ENCODE peak calls at places on chromosome 9, in six cellular contexts. One of them, this sample, is unnamed.

GRCh38 chr9:36597412-36598178 is 24.9 kb downstream of the MELK start:
- DNase-seq in HFFc6: peak
- DNase-seq in stimulated activated CD8-positive, alpha-beta memory T cell treated with anti-CD3 and anti-CD28 coated beads, Interleukin-12 subunit alpha, Interleukin-12 subunit beta, amount 100 ng/mL, for 1 hour: no peak
- DNase-seq in RWPE1: peak
- DNase-seq in SW480: peak
- DNase-seq in GM13976: peak
- DNase-seq in this sample: no peak

GRCh38 chr9:73149371-73150067 is 2.1 kb upstream of the ANXA1 start:
- DNase-seq in HFFc6: peak
- DNase-seq in stimulated activated CD8-positive, alpha-beta memory T cell treated with anti-CD3 and anti-CD28 coated beads, Interleukin-12 subunit alpha, Interleukin-12 subunit beta, amount 100 ng/mL, for 1 hour: no peak
- DNase-seq in RWPE1: peak
- DNase-seq in SW480: peak
- DNase-seq in GM13976: peak
- DNase-seq in this sample: peak

GRCh38 chr9:137251194-137251461 is at the start of gene STPG3:
- DNase-seq in HFFc6: no peak
- DNase-seq in stimulated activated CD8-positive, alpha-beta memory T cell treated with anti-CD3 and anti-CD28 coated beads, Interleukin-12 subunit alpha, Interleukin-12 subunit beta, amount 100 ng/mL, for 1 hour: no peak
- DNase-seq in RWPE1: no peak
- DNase-seq in SW480: no peak
- DNase-seq in GM13976: no peak
- DNase-seq in this sample: no peak

GRCh38 chr9:35791321-35791921 is at the start of gene NPR2:
- DNase-seq in HFFc6: no peak
- DNase-seq in stimulated activated CD8-positive, alpha-beta memory T cell treated with anti-CD3 and anti-CD28 coated beads, Interleukin-12 subunit alpha, Interleukin-12 subunit beta, amount 100 ng/mL, for 1 hour: no peak
- DNase-seq in RWPE1: no peak
- DNase-seq in SW480: no peak
- DNase-seq in GM13976: no peak
- DNase-seq in this sample: no peak

GRCh38 chr9:91611582-91611981 is 187.9 kb upstream of the NFIL3 start:
- DNase-seq in HFFc6: no peak
- DNase-seq in stimulated activated CD8-positive, alpha-beta memory T cell treated with anti-CD3 and anti-CD28 coated beads, Interleukin-12 subunit alpha, Interleukin-12 subunit beta, amount 100 ng/mL, for 1 hour: no peak
- DNase-seq in RWPE1: no peak
- DNase-seq in SW480: no peak
- DNase-seq in GM13976: no peak
- DNase-seq in this sample: no peak

GRCh38 chr9:108272350-108272899 is 583.4 kb downstream of the ACTL7B start:
- DNase-seq in HFFc6: no peak
- DNase-seq in stimulated activated CD8-positive, alpha-beta memory T cell treated with anti-CD3 and anti-CD28 coated beads, Interleukin-12 subunit alpha, Interleukin-12 subunit beta, amount 100 ng/mL, for 1 hour: no peak
- DNase-seq in RWPE1: peak
- DNase-seq in SW480: peak
- DNase-seq in GM13976: no peak
- DNase-seq in this sample: no peak

GRCh38 chr9:130938652-130939404 is at the start of gene FIBCD1:
- DNase-seq in HFFc6: no peak
- DNase-seq in stimulated activated CD8-positive, alpha-beta memory T cell treated with anti-CD3 and anti-CD28 coated beads, Interleukin-12 subunit alpha, Interleukin-12 subunit beta, amount 100 ng/mL, for 1 hour: no peak
- DNase-seq in RWPE1: peak
- DNase-seq in SW480: peak
- DNase-seq in GM13976: peak
- DNase-seq in this sample: no peak

GRCh38 chr9:17229945-17230560 is 95.2 kb downstream of the CNTLN start:
- DNase-seq in HFFc6: no peak
- DNase-seq in stimulated activated CD8-positive, alpha-beta memory T cell treated with anti-CD3 and anti-CD28 coated beads, Interleukin-12 subunit alpha, Interleukin-12 subunit beta, amount 100 ng/mL, for 1 hour: no peak
- DNase-seq in RWPE1: no peak
- DNase-seq in SW480: peak
- DNase-seq in GM13976: no peak
- DNase-seq in this sample: no peak

GRCh38 chr9:78605029-78605930 is 308.4 kb downstream of the PSAT1 start:
- DNase-seq in HFFc6: no peak
- DNase-seq in stimulated activated CD8-positive, alpha-beta memory T cell treated with anti-CD3 and anti-CD28 coated beads, Interleukin-12 subunit alpha, Interleukin-12 subunit beta, amount 100 ng/mL, for 1 hour: no peak
- DNase-seq in RWPE1: no peak
- DNase-seq in SW480: no peak
- DNase-seq in GM13976: no peak
- DNase-seq in this sample: no peak

GRCh38 chr9:77707696-77708095 is 59.6 kb upstream of the GNA14 start:
- DNase-seq in HFFc6: peak
- DNase-seq in stimulated activated CD8-positive, alpha-beta memory T cell treated with anti-CD3 and anti-CD28 coated beads, Interleukin-12 subunit alpha, Interleukin-12 subunit beta, amount 100 ng/mL, for 1 hour: no peak
- DNase-seq in RWPE1: peak
- DNase-seq in SW480: peak
- DNase-seq in GM13976: no peak
- DNase-seq in this sample: no peak

GRCh38 chr9:16181539-16181938 is 628.7 kb downstream of the CCDC171 start:
- DNase-seq in HFFc6: no peak
- DNase-seq in stimulated activated CD8-positive, alpha-beta memory T cell treated with anti-CD3 and anti-CD28 coated beads, Interleukin-12 subunit alpha, Interleukin-12 subunit beta, amount 100 ng/mL, for 1 hour: no peak
- DNase-seq in RWPE1: no peak
- DNase-seq in SW480: no peak
- DNase-seq in GM13976: no peak
- DNase-seq in this sample: no peak

GRCh38 chr9:133237271-133237731 is 28.3 kb upstream of the OBP2B start:
- DNase-seq in HFFc6: no peak
- DNase-seq in stimulated activated CD8-positive, alpha-beta memory T cell treated with anti-CD3 and anti-CD28 coated beads, Interleukin-12 subunit alpha, Interleukin-12 subunit beta, amount 100 ng/mL, for 1 hour: no peak
- DNase-seq in RWPE1: peak
- DNase-seq in SW480: peak
- DNase-seq in GM13976: no peak
- DNase-seq in this sample: no peak

GRCh38 chr9:99822596-99823391 is 1.1 kb downstream of the NR4A3 start:
- DNase-seq in HFFc6: peak
- DNase-seq in stimulated activated CD8-positive, alpha-beta memory T cell treated with anti-CD3 and anti-CD28 coated beads, Interleukin-12 subunit alpha, Interleukin-12 subunit beta, amount 100 ng/mL, for 1 hour: no peak
- DNase-seq in RWPE1: peak
- DNase-seq in SW480: peak
- DNase-seq in GM13976: peak
- DNase-seq in this sample: no peak

GRCh38 chr9:130431536-130432303 is 13.0 kb upstream of the ASS1 start:
- DNase-seq in HFFc6: no peak
- DNase-seq in stimulated activated CD8-positive, alpha-beta memory T cell treated with anti-CD3 and anti-CD28 coated beads, Interleukin-12 subunit alpha, Interleukin-12 subunit beta, amount 100 ng/mL, for 1 hour: no peak
- DNase-seq in RWPE1: no peak
- DNase-seq in SW480: no peak
- DNase-seq in GM13976: no peak
- DNase-seq in this sample: no peak

GRCh38 chr9:78777747-78778146 is 480.8 kb downstream of the PSAT1 start:
- DNase-seq in HFFc6: no peak
- DNase-seq in stimulated activated CD8-positive, alpha-beta memory T cell treated with anti-CD3 and anti-CD28 coated beads, Interleukin-12 subunit alpha, Interleukin-12 subunit beta, amount 100 ng/mL, for 1 hour: no peak
- DNase-seq in RWPE1: no peak
- DNase-seq in SW480: no peak
- DNase-seq in GM13976: no peak
- DNase-seq in this sample: no peak

GRCh38 chr9:29556317-29556716 is 1983.0 kb upstream of the C9orf72 start:
- DNase-seq in HFFc6: peak
- DNase-seq in stimulated activated CD8-positive, alpha-beta memory T cell treated with anti-CD3 and anti-CD28 coated beads, Interleukin-12 subunit alpha, Interleukin-12 subunit beta, amount 100 ng/mL, for 1 hour: no peak
- DNase-seq in RWPE1: peak
- DNase-seq in SW480: no peak
- DNase-seq in GM13976: no peak
- DNase-seq in this sample: no peak

GRCh38 chr9:37582548-37583157 is 6.5 kb upstream of the FBXO10 start:
- DNase-seq in HFFc6: peak
- DNase-seq in stimulated activated CD8-positive, alpha-beta memory T cell treated with anti-CD3 and anti-CD28 coated beads, Interleukin-12 subunit alpha, Interleukin-12 subunit beta, amount 100 ng/mL, for 1 hour: no peak
- DNase-seq in RWPE1: peak
- DNase-seq in SW480: peak
- DNase-seq in GM13976: peak
- DNase-seq in this sample: no peak

GRCh38 chr9:129884220-129885017 is 49.2 kb downstream of the USP20 start:
- DNase-seq in HFFc6: peak
- DNase-seq in stimulated activated CD8-positive, alpha-beta memory T cell treated with anti-CD3 and anti-CD28 coated beads, Interleukin-12 subunit alpha, Interleukin-12 subunit beta, amount 100 ng/mL, for 1 hour: peak
- DNase-seq in RWPE1: peak
- DNase-seq in SW480: peak
- DNase-seq in GM13976: peak
- DNase-seq in this sample: peak

GRCh38 chr9:133420392-133420827 is 1.8 kb upstream of the ADAMTS13 start:
- DNase-seq in HFFc6: no peak
- DNase-seq in stimulated activated CD8-positive, alpha-beta memory T cell treated with anti-CD3 and anti-CD28 coated beads, Interleukin-12 subunit alpha, Interleukin-12 subunit beta, amount 100 ng/mL, for 1 hour: no peak
- DNase-seq in RWPE1: no peak
- DNase-seq in SW480: no peak
- DNase-seq in GM13976: peak
- DNase-seq in this sample: peak

GRCh38 chr9:128498911-128499310 is 5.6 kb upstream of the GLE1 start:
- DNase-seq in HFFc6: no peak
- DNase-seq in stimulated activated CD8-positive, alpha-beta memory T cell treated with anti-CD3 and anti-CD28 coated beads, Interleukin-12 subunit alpha, Interleukin-12 subunit beta, amount 100 ng/mL, for 1 hour: no peak
- DNase-seq in RWPE1: no peak
- DNase-seq in SW480: no peak
- DNase-seq in GM13976: no peak
- DNase-seq in this sample: no peak